ENCODE peak calls at places on chromosomes 7 and 10, in eight cellular contexts. Y, U, Q, M, T, O, X and K are unnamed samples. For H3K9me3 and H3K4me1, the result is how much of the 10 kb centered on the place peaks cover.

GRCh38 chr7:140625908-140626868 is 14.4 kb downstream of the DENND2A start:
- DNase-seq in Q (peak), U (peak), T (peak), Y (peak), X (peak), M (no peak), O (peak), K (peak)

GRCh38 chr7:81284576-81284975 is 365.7 kb upstream of the SEMA3C start:
- DNase-seq in Y (no peak), O (no peak), U (no peak), X (peak), T (no peak), M (no peak), Q (peak), K (no peak)

GRCh38 chr10:95208702-95209391 is 14.8 kb downstream of the ACSM6 start:
- DNase-seq in Y (peak), X (no peak), O (no peak), U (no peak), T (no peak), Q (no peak), M (no peak), K (no peak)

GRCh38 chr10:3897156-3897555 is 112.1 kb upstream of the KLF6 start:
- DNase-seq in Y (no peak), T (no peak), M (no peak), X (peak), O (no peak), Q (peak), U (no peak), K (no peak)

GRCh38 chr7:101714097-101714496 is 85.0 kb upstream of the MYL10 start:
- DNase-seq in O (no peak), M (no peak), Y (no peak), X (no peak), U (no peak), T (no peak), Q (no peak), K (no peak)

GRCh38 chr10:114412907-114413386 is 8.6 kb upstream of the AFAP1L2 start:
- DNase-seq in T (no peak), Q (peak), O (no peak), Y (no peak), M (no peak), X (peak), U (peak), K (no peak)

GRCh38 chr10:104903433-104903832 is 262.3 kb downstream of the SORCS3 start:
- DNase-seq in O (no peak), T (no peak), U (no peak), Y (peak), M (no peak), X (no peak), Q (no peak), K (no peak)

GRCh38 chr7:66939325-66939724 is 18.3 kb downstream of the TMEM248 start:
- DNase-seq in O (no peak), Q (no peak), Y (no peak), U (no peak), X (no peak), M (no peak), T (no peak), K (no peak)

GRCh38 chr10:79608505-79609375 is 2.0 kb upstream of the SFTPA1 start:
- DNase-seq in T (peak), Q (peak), M (peak), X (peak), O (peak), U (no peak), Y (peak), K (peak)

GRCh38 chr10:84177541-84178386 is 4.2 kb downstream of the GPR15LG start:
- DNase-seq in M (no peak), U (peak), T (no peak), X (no peak), Q (no peak), O (peak), Y (no peak), K (no peak)

GRCh38 chr10:79502561-79503309 is 9.6 kb upstream of the EIF5AL1 start:
- DNase-seq in X (no peak), O (peak), M (peak), U (no peak), T (peak), Y (no peak), Q (no peak), K (peak)

GRCh38 chr7:92831716-92832622 is 4.4 kb downstream of the CDK6 start:
- DNase-seq in Q (peak), M (no peak), U (no peak), Y (no peak), O (no peak), T (no peak), X (peak), K (peak)

DNA sequence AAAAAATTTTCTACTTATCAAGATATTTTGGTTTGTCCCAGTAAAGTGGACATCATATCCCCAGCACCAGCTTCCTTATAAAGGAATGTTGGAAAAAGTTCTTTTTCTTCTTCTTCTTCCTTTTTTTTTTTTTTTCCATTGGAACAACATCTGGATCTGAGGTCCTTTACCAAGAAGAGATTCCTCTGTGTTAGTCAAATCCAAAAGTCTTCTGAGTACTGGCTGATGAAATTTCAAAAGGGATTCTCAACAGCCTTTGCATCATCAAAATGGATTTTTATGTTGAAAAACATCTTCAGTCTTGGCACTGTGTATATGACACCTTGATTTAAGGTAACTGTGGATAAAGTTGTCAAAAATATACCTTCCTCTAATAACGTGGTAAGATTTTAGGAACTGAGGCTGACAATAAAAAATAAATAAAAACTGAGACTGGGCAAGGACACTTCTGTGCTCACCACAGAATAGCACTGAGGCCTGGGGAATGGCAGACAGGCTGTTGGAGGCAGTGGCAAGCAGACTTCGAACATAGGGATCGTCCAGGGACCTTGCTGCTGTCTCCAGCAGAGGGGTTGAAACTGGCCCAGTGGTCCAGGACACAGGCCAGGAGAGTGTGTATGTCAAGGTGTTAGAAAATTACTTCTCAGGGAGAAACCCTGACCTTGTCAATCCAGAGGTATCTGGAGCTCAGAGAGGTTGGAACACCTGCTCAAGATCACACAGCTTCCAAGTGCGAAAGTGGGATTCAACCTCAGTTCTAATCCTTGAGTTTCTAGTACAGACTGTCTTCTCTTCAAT is 130.4 kb downstream of the PTPN20 start:
- DNase-seq in O (no peak), X (no peak), Y (no peak), T (no peak), U (peak), M (no peak), Q (no peak), K (no peak)
- H3K9me3 ChIP-seq in O (under half), X (under half), Y (under half), T (under half), U (under half), M (under half), Q (under half), K (under half)

GRCh38 chr7:69799048-69799697 is 200.9 kb downstream of the AUTS2 start:
- DNase-seq in O (no peak), U (no peak), Q (no peak), Y (no peak), T (no peak), M (no peak), X (no peak), K (no peak)
- TF ChIP-seq CTCF in O (no peak), U (no peak), Q (no peak), Y (peak), T (no peak), M (no peak), X (no peak), K (no peak)

DNA sequence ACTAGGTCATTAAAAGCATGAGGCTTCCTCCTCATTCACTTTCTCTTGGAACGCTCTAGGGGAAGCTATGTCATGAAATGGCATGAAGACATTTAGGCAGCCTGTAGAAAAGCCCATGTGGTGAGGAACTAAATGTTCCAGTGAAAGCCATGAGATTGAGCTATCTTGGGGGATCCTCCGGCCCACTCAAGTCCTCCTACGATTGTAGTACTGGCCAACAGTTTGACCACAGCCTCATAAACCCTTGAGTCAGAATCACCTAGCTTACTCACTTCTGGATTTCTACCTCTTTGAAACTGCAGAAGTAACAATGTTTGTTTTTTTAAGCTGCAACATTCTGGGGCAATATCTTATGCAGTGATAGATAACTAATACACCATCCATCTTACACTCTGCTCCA is 605.1 kb downstream of the SORCS1 start:
- DNase-seq in U (no peak), Y (no peak), T (no peak), M (no peak), O (no peak), X (peak), Q (peak), K (no peak)
- H3K4me1 ChIP-seq in U (under half), Y (half or more), T (under half), M (under half), O (under half), X (under half), Q (under half), K (under half)

GRCh38 chr10:74510594-74510993 is 315.8 kb upstream of the KAT6B start:
- DNase-seq in Q (no peak), M (no peak), O (no peak), X (no peak), U (no peak), Y (no peak), T (no peak), K (no peak)
- H3K9me3 ChIP-seq in Q (under half), M (under half), O (half or more), X (under half), U (half or more), Y (under half), T (under half), K (under half)

DNA sequence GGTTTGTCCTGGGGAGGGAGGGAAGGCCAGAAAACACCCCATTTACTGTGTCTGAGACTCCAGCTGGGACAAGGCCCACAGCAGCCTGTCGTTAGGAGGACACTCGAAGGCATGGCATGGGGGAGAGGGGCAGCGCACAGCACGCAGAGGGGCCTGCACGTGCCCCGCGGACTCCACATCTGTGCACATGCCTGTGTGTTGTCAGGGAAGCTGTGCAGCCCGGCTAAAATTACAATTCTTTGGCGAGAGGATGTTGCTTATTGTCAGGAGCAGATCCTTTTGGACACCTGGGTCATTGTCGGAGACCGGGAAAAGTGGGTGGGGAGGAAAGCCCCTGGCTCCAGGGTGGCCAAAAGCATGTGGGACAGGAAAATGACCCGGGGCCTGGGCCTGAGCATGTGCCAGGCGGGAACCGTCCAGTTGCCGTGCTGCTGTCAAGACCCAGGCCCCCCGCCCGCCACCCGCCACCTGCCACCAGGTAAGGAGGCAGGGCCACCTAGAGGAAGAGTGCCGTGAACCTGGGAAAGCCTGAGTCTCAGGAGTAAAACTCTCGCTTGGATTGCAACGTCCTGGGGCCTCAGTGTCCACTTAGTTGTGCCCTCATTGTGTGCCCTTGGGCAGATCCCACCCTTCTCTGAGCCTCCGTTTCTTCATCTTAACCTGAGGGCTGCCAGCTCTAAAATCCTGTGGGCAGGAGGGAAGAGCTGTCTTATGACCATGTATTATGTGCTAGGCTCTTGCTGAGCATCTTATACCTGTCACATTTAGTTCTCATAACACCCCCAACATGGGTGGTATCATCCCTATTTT is 7.2 kb downstream of the VSIR start:
- DNase-seq in O (peak), U (peak), M (no peak), Y (no peak), X (no peak), T (no peak), Q (no peak), K (no peak)
- TF ChIP-seq CTCF in O (no peak), U (no peak), M (no peak), Y (no peak), X (no peak), T (no peak), Q (no peak), K (no peak)